ENCODE peak calls at places on chromosomes 6 and 20, in ten cellular contexts. One of them, this sample, is unnamed.

GRCh38 chr6:35469711-35470662 is 1.8 kb downstream of the RPL10A start:
- DNase-seq in SHP77: no peak
- DNase-seq in H4: no peak
- DNase-seq in T-cell: no peak
- DNase-seq in activated CD8-positive, alpha-beta memory T cell treated with anti-CD3 and anti-CD28 coated beads for 48 hours: no peak
- DNase-seq in NCI-H1105 treated with DMSO at 0.1 percent for 48 hours: peak; percentile 2
- DNase-seq in activated T-helper 1 cell treated with anti-CD3 and anti-CD28 coated beads, Interleukin-12 subunit alpha, Interleukin-12 subunit beta, Interleukin-2, Interleukin-4 antibody, amounts not matched to agents 30 ng/mL and 10 ng/mL and 1 ng/mL, durations not matched to agents 14 hours and 24 hours and 36 hours: no peak
- DNase-seq in T-helper 1 cell: no peak
- DNase-seq in adipocyte: peak; percentile 38
- DNase-seq in COR-L47: no peak
- DNase-seq in this sample: no peak

GRCh38 chr6:63527658-63528514 is 44.4 kb upstream of the LOC128125822 start:
- DNase-seq in T-cell: no peak
- DNase-seq in H4: peak; percentile 98
- DNase-seq in T-helper 1 cell: no peak
- DNase-seq in activated T-helper 1 cell treated with anti-CD3 and anti-CD28 coated beads, Interleukin-12 subunit alpha, Interleukin-12 subunit beta, Interleukin-2, Interleukin-4 antibody, amounts not matched to agents 30 ng/mL and 10 ng/mL and 1 ng/mL, durations not matched to agents 14 hours and 24 hours and 36 hours: no peak
- DNase-seq in COR-L47: no peak
- DNase-seq in adipocyte: peak; percentile 43
- DNase-seq in NCI-H1105 treated with DMSO at 0.1 percent for 48 hours: no peak
- DNase-seq in activated CD8-positive, alpha-beta memory T cell treated with anti-CD3 and anti-CD28 coated beads for 48 hours: no peak
- DNase-seq in SHP77: no peak
- DNase-seq in this sample: peak; percentile 72

GRCh38 chr6:128271527-128271926 is 248.9 kb downstream of the PTPRK start:
- DNase-seq in adipocyte: no peak
- DNase-seq in activated CD8-positive, alpha-beta memory T cell treated with anti-CD3 and anti-CD28 coated beads for 48 hours: no peak
- DNase-seq in NCI-H1105 treated with DMSO at 0.1 percent for 48 hours: no peak
- DNase-seq in activated T-helper 1 cell treated with anti-CD3 and anti-CD28 coated beads, Interleukin-12 subunit alpha, Interleukin-12 subunit beta, Interleukin-2, Interleukin-4 antibody, amounts not matched to agents 30 ng/mL and 10 ng/mL and 1 ng/mL, durations not matched to agents 14 hours and 24 hours and 36 hours: no peak
- DNase-seq in COR-L47: no peak
- DNase-seq in H4: no peak
- DNase-seq in T-helper 1 cell: no peak
- DNase-seq in T-cell: no peak
- DNase-seq in SHP77: no peak
- DNase-seq in this sample: no peak

GRCh38 chr6:165769884-165770283 is 106.8 kb upstream of the PDE10A start:
- DNase-seq in NCI-H1105 treated with DMSO at 0.1 percent for 48 hours: no peak
- DNase-seq in T-helper 1 cell: no peak
- DNase-seq in adipocyte: no peak
- DNase-seq in activated T-helper 1 cell treated with anti-CD3 and anti-CD28 coated beads, Interleukin-12 subunit alpha, Interleukin-12 subunit beta, Interleukin-2, Interleukin-4 antibody, amounts not matched to agents 30 ng/mL and 10 ng/mL and 1 ng/mL, durations not matched to agents 14 hours and 24 hours and 36 hours: no peak
- DNase-seq in H4: no peak
- DNase-seq in COR-L47: no peak
- DNase-seq in SHP77: no peak
- DNase-seq in activated CD8-positive, alpha-beta memory T cell treated with anti-CD3 and anti-CD28 coated beads for 48 hours: no peak
- DNase-seq in T-cell: no peak
- DNase-seq in this sample: no peak

GRCh38 chr6:170208171-170208601 is 82.7 kb downstream of the DLL1 start:
- DNase-seq in H4: no peak
- DNase-seq in NCI-H1105 treated with DMSO at 0.1 percent for 48 hours: no peak
- DNase-seq in COR-L47: no peak
- DNase-seq in T-cell: no peak
- DNase-seq in activated CD8-positive, alpha-beta memory T cell treated with anti-CD3 and anti-CD28 coated beads for 48 hours: no peak
- DNase-seq in SHP77: no peak
- DNase-seq in T-helper 1 cell: no peak
- DNase-seq in adipocyte: no peak
- DNase-seq in activated T-helper 1 cell treated with anti-CD3 and anti-CD28 coated beads, Interleukin-12 subunit alpha, Interleukin-12 subunit beta, Interleukin-2, Interleukin-4 antibody, amounts not matched to agents 30 ng/mL and 10 ng/mL and 1 ng/mL, durations not matched to agents 14 hours and 24 hours and 36 hours: no peak
- DNase-seq in this sample: no peak

GRCh38 chr20:4681971-4682370 is 39.7 kb upstream of the PRND start:
- DNase-seq in H4: no peak
- DNase-seq in T-helper 1 cell: no peak
- DNase-seq in COR-L47: no peak
- DNase-seq in adipocyte: peak; percentile 74
- DNase-seq in NCI-H1105 treated with DMSO at 0.1 percent for 48 hours: no peak
- DNase-seq in T-cell: no peak
- DNase-seq in activated CD8-positive, alpha-beta memory T cell treated with anti-CD3 and anti-CD28 coated beads for 48 hours: no peak
- DNase-seq in activated T-helper 1 cell treated with anti-CD3 and anti-CD28 coated beads, Interleukin-12 subunit alpha, Interleukin-12 subunit beta, Interleukin-2, Interleukin-4 antibody, amounts not matched to agents 30 ng/mL and 10 ng/mL and 1 ng/mL, durations not matched to agents 14 hours and 24 hours and 36 hours: no peak
- DNase-seq in SHP77: no peak
- DNase-seq in this sample: no peak

GRCh38 chr6:119351005-119351394 is 1.4 kb upstream of the MAN1A1 start:
- DNase-seq in NCI-H1105 treated with DMSO at 0.1 percent for 48 hours: peak; percentile 56
- DNase-seq in SHP77: peak; percentile 17
- DNase-seq in adipocyte: peak; percentile 73
- DNase-seq in COR-L47: peak; percentile 16
- DNase-seq in activated T-helper 1 cell treated with anti-CD3 and anti-CD28 coated beads, Interleukin-12 subunit alpha, Interleukin-12 subunit beta, Interleukin-2, Interleukin-4 antibody, amounts not matched to agents 30 ng/mL and 10 ng/mL and 1 ng/mL, durations not matched to agents 14 hours and 24 hours and 36 hours: no peak
- DNase-seq in T-helper 1 cell: peak; percentile 41
- DNase-seq in T-cell: no peak
- DNase-seq in H4: peak; percentile 17
- DNase-seq in activated CD8-positive, alpha-beta memory T cell treated with anti-CD3 and anti-CD28 coated beads for 48 hours: no peak
- DNase-seq in this sample: no peak

GRCh38 chr20:34008477-34008876 is 14.8 kb downstream of the RALY start:
- DNase-seq in NCI-H1105 treated with DMSO at 0.1 percent for 48 hours: no peak
- DNase-seq in activated CD8-positive, alpha-beta memory T cell treated with anti-CD3 and anti-CD28 coated beads for 48 hours: no peak
- DNase-seq in T-cell: no peak
- DNase-seq in SHP77: no peak
- DNase-seq in COR-L47: no peak
- DNase-seq in T-helper 1 cell: no peak
- DNase-seq in activated T-helper 1 cell treated with anti-CD3 and anti-CD28 coated beads, Interleukin-12 subunit alpha, Interleukin-12 subunit beta, Interleukin-2, Interleukin-4 antibody, amounts not matched to agents 30 ng/mL and 10 ng/mL and 1 ng/mL, durations not matched to agents 14 hours and 24 hours and 36 hours: no peak
- DNase-seq in adipocyte: no peak
- DNase-seq in H4: no peak
- DNase-seq in this sample: no peak

GRCh38 chr6:122153530-122153929 is 245.9 kb upstream of the HSF2 start:
- DNase-seq in activated T-helper 1 cell treated with anti-CD3 and anti-CD28 coated beads, Interleukin-12 subunit alpha, Interleukin-12 subunit beta, Interleukin-2, Interleukin-4 antibody, amounts not matched to agents 30 ng/mL and 10 ng/mL and 1 ng/mL, durations not matched to agents 14 hours and 24 hours and 36 hours: no peak
- DNase-seq in SHP77: no peak
- DNase-seq in adipocyte: no peak
- DNase-seq in COR-L47: no peak
- DNase-seq in H4: no peak
- DNase-seq in T-cell: no peak
- DNase-seq in NCI-H1105 treated with DMSO at 0.1 percent for 48 hours: no peak
- DNase-seq in activated CD8-positive, alpha-beta memory T cell treated with anti-CD3 and anti-CD28 coated beads for 48 hours: no peak
- DNase-seq in T-helper 1 cell: no peak
- DNase-seq in this sample: no peak

GRCh38 chr6:155013457-155013876 is 18.4 kb downstream of the TIAM2 start:
- DNase-seq in NCI-H1105 treated with DMSO at 0.1 percent for 48 hours: peak; percentile 90
- DNase-seq in T-cell: no peak
- DNase-seq in COR-L47: no peak
- DNase-seq in activated T-helper 1 cell treated with anti-CD3 and anti-CD28 coated beads, Interleukin-12 subunit alpha, Interleukin-12 subunit beta, Interleukin-2, Interleukin-4 antibody, amounts not matched to agents 30 ng/mL and 10 ng/mL and 1 ng/mL, durations not matched to agents 14 hours and 24 hours and 36 hours: no peak
- DNase-seq in activated CD8-positive, alpha-beta memory T cell treated with anti-CD3 and anti-CD28 coated beads for 48 hours: no peak
- DNase-seq in adipocyte: no peak
- DNase-seq in SHP77: peak; percentile 40
- DNase-seq in T-helper 1 cell: no peak
- DNase-seq in H4: no peak
- DNase-seq in this sample: peak; percentile 39

GRCh38 chr6:42618686-42619085 is 54.9 kb downstream of the UBR2 start:
- DNase-seq in T-helper 1 cell: no peak
- DNase-seq in H4: no peak
- DNase-seq in NCI-H1105 treated with DMSO at 0.1 percent for 48 hours: no peak
- DNase-seq in T-cell: no peak
- DNase-seq in COR-L47: no peak
- DNase-seq in SHP77: no peak
- DNase-seq in activated T-helper 1 cell treated with anti-CD3 and anti-CD28 coated beads, Interleukin-12 subunit alpha, Interleukin-12 subunit beta, Interleukin-2, Interleukin-4 antibody, amounts not matched to agents 30 ng/mL and 10 ng/mL and 1 ng/mL, durations not matched to agents 14 hours and 24 hours and 36 hours: no peak
- DNase-seq in activated CD8-positive, alpha-beta memory T cell treated with anti-CD3 and anti-CD28 coated beads for 48 hours: no peak
- DNase-seq in adipocyte: peak; percentile 3
- DNase-seq in this sample: no peak

GRCh38 chr6:129493396-129493902 is 216.5 kb downstream of the ARHGAP18 start:
- DNase-seq in COR-L47: no peak
- DNase-seq in adipocyte: peak; percentile 55
- DNase-seq in NCI-H1105 treated with DMSO at 0.1 percent for 48 hours: no peak
- DNase-seq in activated CD8-positive, alpha-beta memory T cell treated with anti-CD3 and anti-CD28 coated beads for 48 hours: no peak
- DNase-seq in activated T-helper 1 cell treated with anti-CD3 and anti-CD28 coated beads, Interleukin-12 subunit alpha, Interleukin-12 subunit beta, Interleukin-2, Interleukin-4 antibody, amounts not matched to agents 30 ng/mL and 10 ng/mL and 1 ng/mL, durations not matched to agents 14 hours and 24 hours and 36 hours: no peak
- DNase-seq in H4: no peak
- DNase-seq in T-helper 1 cell: no peak
- DNase-seq in T-cell: no peak
- DNase-seq in SHP77: no peak
- DNase-seq in this sample: no peak

GRCh38 chr6:1518855-1519254 is 90.9 kb upstream of the FOXC1 start:
- DNase-seq in SHP77: no peak
- DNase-seq in activated T-helper 1 cell treated with anti-CD3 and anti-CD28 coated beads, Interleukin-12 subunit alpha, Interleukin-12 subunit beta, Interleukin-2, Interleukin-4 antibody, amounts not matched to agents 30 ng/mL and 10 ng/mL and 1 ng/mL, durations not matched to agents 14 hours and 24 hours and 36 hours: no peak
- DNase-seq in NCI-H1105 treated with DMSO at 0.1 percent for 48 hours: no peak
- DNase-seq in T-cell: no peak
- DNase-seq in activated CD8-positive, alpha-beta memory T cell treated with anti-CD3 and anti-CD28 coated beads for 48 hours: no peak
- DNase-seq in COR-L47: no peak
- DNase-seq in H4: no peak
- DNase-seq in adipocyte: no peak
- DNase-seq in T-helper 1 cell: no peak
- DNase-seq in this sample: no peak

GRCh38 chr6:42459888-42460287 is 8.2 kb upstream of the TRERF1 start:
- DNase-seq in adipocyte: no peak
- DNase-seq in T-cell: no peak
- DNase-seq in T-helper 1 cell: no peak
- DNase-seq in activated T-helper 1 cell treated with anti-CD3 and anti-CD28 coated beads, Interleukin-12 subunit alpha, Interleukin-12 subunit beta, Interleukin-2, Interleukin-4 antibody, amounts not matched to agents 30 ng/mL and 10 ng/mL and 1 ng/mL, durations not matched to agents 14 hours and 24 hours and 36 hours: no peak
- DNase-seq in H4: no peak
- DNase-seq in COR-L47: no peak
- DNase-seq in SHP77: no peak
- DNase-seq in NCI-H1105 treated with DMSO at 0.1 percent for 48 hours: no peak
- DNase-seq in activated CD8-positive, alpha-beta memory T cell treated with anti-CD3 and anti-CD28 coated beads for 48 hours: no peak
- DNase-seq in this sample: no peak

GRCh38 chr6:112305795-112306194 is 41.3 kb upstream of the RFPL4B start:
- DNase-seq in activated CD8-positive, alpha-beta memory T cell treated with anti-CD3 and anti-CD28 coated beads for 48 hours: no peak
- DNase-seq in SHP77: no peak
- DNase-seq in COR-L47: no peak
- DNase-seq in T-cell: no peak
- DNase-seq in NCI-H1105 treated with DMSO at 0.1 percent for 48 hours: no peak
- DNase-seq in H4: no peak
- DNase-seq in activated T-helper 1 cell treated with anti-CD3 and anti-CD28 coated beads, Interleukin-12 subunit alpha, Interleukin-12 subunit beta, Interleukin-2, Interleukin-4 antibody, amounts not matched to agents 30 ng/mL and 10 ng/mL and 1 ng/mL, durations not matched to agents 14 hours and 24 hours and 36 hours: no peak
- DNase-seq in adipocyte: no peak
- DNase-seq in T-helper 1 cell: no peak
- DNase-seq in this sample: no peak

GRCh38 chr20:41639630-41640029 is 21.5 kb upstream of the CHD6 start:
- DNase-seq in COR-L47: no peak
- DNase-seq in T-helper 1 cell: no peak
- DNase-seq in activated T-helper 1 cell treated with anti-CD3 and anti-CD28 coated beads, Interleukin-12 subunit alpha, Interleukin-12 subunit beta, Interleukin-2, Interleukin-4 antibody, amounts not matched to agents 30 ng/mL and 10 ng/mL and 1 ng/mL, durations not matched to agents 14 hours and 24 hours and 36 hours: no peak
- DNase-seq in activated CD8-positive, alpha-beta memory T cell treated with anti-CD3 and anti-CD28 coated beads for 48 hours: no peak
- DNase-seq in NCI-H1105 treated with DMSO at 0.1 percent for 48 hours: no peak
- DNase-seq in adipocyte: no peak
- DNase-seq in H4: no peak
- DNase-seq in T-cell: no peak
- DNase-seq in SHP77: no peak
- DNase-seq in this sample: no peak

GRCh38 chr6:142301421-142302391 is at the start of gene ADGRG6:
- DNase-seq in T-helper 1 cell: peak; percentile 20
- DNase-seq in H4: no peak
- DNase-seq in T-cell: peak; percentile 7
- DNase-seq in NCI-H1105 treated with DMSO at 0.1 percent for 48 hours: peak; percentile 35
- DNase-seq in COR-L47: peak; percentile 1
- DNase-seq in adipocyte: peak; percentile 56
- DNase-seq in activated CD8-positive, alpha-beta memory T cell treated with anti-CD3 and anti-CD28 coated beads for 48 hours: peak; percentile 13
- DNase-seq in activated T-helper 1 cell treated with anti-CD3 and anti-CD28 coated beads, Interleukin-12 subunit alpha, Interleukin-12 subunit beta, Interleukin-2, Interleukin-4 antibody, amounts not matched to agents 30 ng/mL and 10 ng/mL and 1 ng/mL, durations not matched to agents 14 hours and 24 hours and 36 hours: no peak
- DNase-seq in SHP77: no peak
- DNase-seq in this sample: peak; percentile 44

GRCh38 chr6:27333642-27334040 is 21.6 kb upstream of the POM121L2 start:
- DNase-seq in H4: no peak
- DNase-seq in activated CD8-positive, alpha-beta memory T cell treated with anti-CD3 and anti-CD28 coated beads for 48 hours: no peak
- DNase-seq in SHP77: no peak
- DNase-seq in T-cell: no peak
- DNase-seq in T-helper 1 cell: no peak
- DNase-seq in NCI-H1105 treated with DMSO at 0.1 percent for 48 hours: no peak
- DNase-seq in COR-L47: no peak
- DNase-seq in adipocyte: no peak
- DNase-seq in activated T-helper 1 cell treated with anti-CD3 and anti-CD28 coated beads, Interleukin-12 subunit alpha, Interleukin-12 subunit beta, Interleukin-2, Interleukin-4 antibody, amounts not matched to agents 30 ng/mL and 10 ng/mL and 1 ng/mL, durations not matched to agents 14 hours and 24 hours and 36 hours: no peak
- DNase-seq in this sample: no peak

GRCh38 chr6:33894438-33894837 is 90.6 kb upstream of the MLN start:
- DNase-seq in T-cell: no peak
- DNase-seq in H4: no peak
- DNase-seq in COR-L47: no peak
- DNase-seq in SHP77: no peak
- DNase-seq in activated T-helper 1 cell treated with anti-CD3 and anti-CD28 coated beads, Interleukin-12 subunit alpha, Interleukin-12 subunit beta, Interleukin-2, Interleukin-4 antibody, amounts not matched to agents 30 ng/mL and 10 ng/mL and 1 ng/mL, durations not matched to agents 14 hours and 24 hours and 36 hours: no peak
- DNase-seq in activated CD8-positive, alpha-beta memory T cell treated with anti-CD3 and anti-CD28 coated beads for 48 hours: no peak
- DNase-seq in T-helper 1 cell: no peak
- DNase-seq in NCI-H1105 treated with DMSO at 0.1 percent for 48 hours: no peak
- DNase-seq in adipocyte: peak; percentile 62
- DNase-seq in this sample: no peak

GRCh38 chr6:11062715-11063114 is 18.6 kb upstream of the ELOVL2 start:
- DNase-seq in activated T-helper 1 cell treated with anti-CD3 and anti-CD28 coated beads, Interleukin-12 subunit alpha, Interleukin-12 subunit beta, Interleukin-2, Interleukin-4 antibody, amounts not matched to agents 30 ng/mL and 10 ng/mL and 1 ng/mL, durations not matched to agents 14 hours and 24 hours and 36 hours: no peak
- DNase-seq in NCI-H1105 treated with DMSO at 0.1 percent for 48 hours: no peak
- DNase-seq in activated CD8-positive, alpha-beta memory T cell treated with anti-CD3 and anti-CD28 coated beads for 48 hours: no peak
- DNase-seq in adipocyte: no peak
- DNase-seq in T-helper 1 cell: no peak
- DNase-seq in COR-L47: no peak
- DNase-seq in SHP77: no peak
- DNase-seq in H4: no peak
- DNase-seq in T-cell: no peak
- DNase-seq in this sample: no peak

GRCh38 chr6:108690326-108691000 is 129.7 kb downstream of the FOXO3 start:
- DNase-seq in SHP77: no peak
- DNase-seq in T-cell: no peak
- DNase-seq in adipocyte: no peak
- DNase-seq in H4: no peak
- DNase-seq in activated CD8-positive, alpha-beta memory T cell treated with anti-CD3 and anti-CD28 coated beads for 48 hours: no peak
- DNase-seq in activated T-helper 1 cell treated with anti-CD3 and anti-CD28 coated beads, Interleukin-12 subunit alpha, Interleukin-12 subunit beta, Interleukin-2, Interleukin-4 antibody, amounts not matched to agents 30 ng/mL and 10 ng/mL and 1 ng/mL, durations not matched to agents 14 hours and 24 hours and 36 hours: no peak
- DNase-seq in COR-L47: no peak
- DNase-seq in T-helper 1 cell: no peak
- DNase-seq in NCI-H1105 treated with DMSO at 0.1 percent for 48 hours: no peak
- DNase-seq in this sample: no peak

GRCh38 chr6:132937466-132937906 is 123.1 kb downstream of the RPS12 start:
- DNase-seq in H4: peak; percentile 25
- DNase-seq in adipocyte: peak; percentile 65
- DNase-seq in NCI-H1105 treated with DMSO at 0.1 percent for 48 hours: peak; percentile 54
- DNase-seq in COR-L47: peak; percentile 57
- DNase-seq in activated T-helper 1 cell treated with anti-CD3 and anti-CD28 coated beads, Interleukin-12 subunit alpha, Interleukin-12 subunit beta, Interleukin-2, Interleukin-4 antibody, amounts not matched to agents 30 ng/mL and 10 ng/mL and 1 ng/mL, durations not matched to agents 14 hours and 24 hours and 36 hours: peak; percentile 6
- DNase-seq in T-helper 1 cell: peak; percentile 6
- DNase-seq in SHP77: peak; percentile 57
- DNase-seq in T-cell: no peak
- DNase-seq in activated CD8-positive, alpha-beta memory T cell treated with anti-CD3 and anti-CD28 coated beads for 48 hours: no peak
- DNase-seq in this sample: peak; percentile 66

GRCh38 chr6:149964243-149965190 is 774 bp downstream of the ULBP1 start:
- DNase-seq in activated T-helper 1 cell treated with anti-CD3 and anti-CD28 coated beads, Interleukin-12 subunit alpha, Interleukin-12 subunit beta, Interleukin-2, Interleukin-4 antibody, amounts not matched to agents 30 ng/mL and 10 ng/mL and 1 ng/mL, durations not matched to agents 14 hours and 24 hours and 36 hours: peak; percentile 9
- DNase-seq in adipocyte: peak; percentile 34
- DNase-seq in COR-L47: no peak
- DNase-seq in T-cell: no peak
- DNase-seq in SHP77: no peak
- DNase-seq in activated CD8-positive, alpha-beta memory T cell treated with anti-CD3 and anti-CD28 coated beads for 48 hours: no peak
- DNase-seq in H4: no peak
- DNase-seq in NCI-H1105 treated with DMSO at 0.1 percent for 48 hours: peak; percentile 34
- DNase-seq in T-helper 1 cell: peak; percentile 38
- DNase-seq in this sample: no peak

GRCh38 chr6:107488875-107489635 is 862 bp upstream of the SOBP start:
- DNase-seq in T-cell: no peak
- DNase-seq in COR-L47: peak; percentile 19
- DNase-seq in adipocyte: peak; percentile 49
- DNase-seq in activated T-helper 1 cell treated with anti-CD3 and anti-CD28 coated beads, Interleukin-12 subunit alpha, Interleukin-12 subunit beta, Interleukin-2, Interleukin-4 antibody, amounts not matched to agents 30 ng/mL and 10 ng/mL and 1 ng/mL, durations not matched to agents 14 hours and 24 hours and 36 hours: peak; percentile 2
- DNase-seq in H4: no peak
- DNase-seq in SHP77: peak; percentile 49
- DNase-seq in activated CD8-positive, alpha-beta memory T cell treated with anti-CD3 and anti-CD28 coated beads for 48 hours: no peak
- DNase-seq in T-helper 1 cell: no peak
- DNase-seq in NCI-H1105 treated with DMSO at 0.1 percent for 48 hours: peak; percentile 65
- DNase-seq in this sample: peak; percentile 76

GRCh38 chr20:59434950-59435349 is 134.5 kb downstream of the EDN3 start:
- DNase-seq in activated CD8-positive, alpha-beta memory T cell treated with anti-CD3 and anti-CD28 coated beads for 48 hours: no peak
- DNase-seq in COR-L47: peak; percentile 32
- DNase-seq in T-cell: no peak
- DNase-seq in T-helper 1 cell: no peak
- DNase-seq in activated T-helper 1 cell treated with anti-CD3 and anti-CD28 coated beads, Interleukin-12 subunit alpha, Interleukin-12 subunit beta, Interleukin-2, Interleukin-4 antibody, amounts not matched to agents 30 ng/mL and 10 ng/mL and 1 ng/mL, durations not matched to agents 14 hours and 24 hours and 36 hours: no peak
- DNase-seq in adipocyte: no peak
- DNase-seq in NCI-H1105 treated with DMSO at 0.1 percent for 48 hours: peak; percentile 79
- DNase-seq in SHP77: no peak
- DNase-seq in H4: no peak
- DNase-seq in this sample: no peak

GRCh38 chr20:57695012-57695411 is 14.8 kb downstream of the PMEPA1 start:
- DNase-seq in COR-L47: no peak
- DNase-seq in activated T-helper 1 cell treated with anti-CD3 and anti-CD28 coated beads, Interleukin-12 subunit alpha, Interleukin-12 subunit beta, Interleukin-2, Interleukin-4 antibody, amounts not matched to agents 30 ng/mL and 10 ng/mL and 1 ng/mL, durations not matched to agents 14 hours and 24 hours and 36 hours: no peak
- DNase-seq in H4: no peak
- DNase-seq in activated CD8-positive, alpha-beta memory T cell treated with anti-CD3 and anti-CD28 coated beads for 48 hours: no peak
- DNase-seq in adipocyte: no peak
- DNase-seq in NCI-H1105 treated with DMSO at 0.1 percent for 48 hours: no peak
- DNase-seq in T-helper 1 cell: no peak
- DNase-seq in T-cell: no peak
- DNase-seq in SHP77: no peak
- DNase-seq in this sample: no peak

GRCh38 chr20:35893942-35894341 is 60.4 kb downstream of the SCAND1 start:
- DNase-seq in H4: no peak
- DNase-seq in activated T-helper 1 cell treated with anti-CD3 and anti-CD28 coated beads, Interleukin-12 subunit alpha, Interleukin-12 subunit beta, Interleukin-2, Interleukin-4 antibody, amounts not matched to agents 30 ng/mL and 10 ng/mL and 1 ng/mL, durations not matched to agents 14 hours and 24 hours and 36 hours: no peak
- DNase-seq in T-cell: no peak
- DNase-seq in activated CD8-positive, alpha-beta memory T cell treated with anti-CD3 and anti-CD28 coated beads for 48 hours: no peak
- DNase-seq in COR-L47: no peak
- DNase-seq in SHP77: no peak
- DNase-seq in adipocyte: no peak
- DNase-seq in T-helper 1 cell: peak; percentile 66
- DNase-seq in NCI-H1105 treated with DMSO at 0.1 percent for 48 hours: no peak
- DNase-seq in this sample: no peak

GRCh38 chr6:159044899-159045727 is at the start of gene TAGAP:
- DNase-seq in activated T-helper 1 cell treated with anti-CD3 and anti-CD28 coated beads, Interleukin-12 subunit alpha, Interleukin-12 subunit beta, Interleukin-2, Interleukin-4 antibody, amounts not matched to agents 30 ng/mL and 10 ng/mL and 1 ng/mL, durations not matched to agents 14 hours and 24 hours and 36 hours: peak; percentile 83
- DNase-seq in adipocyte: peak; percentile 42
- DNase-seq in activated CD8-positive, alpha-beta memory T cell treated with anti-CD3 and anti-CD28 coated beads for 48 hours: peak; percentile 54
- DNase-seq in T-cell: peak; percentile 79
- DNase-seq in COR-L47: no peak
- DNase-seq in T-helper 1 cell: peak; percentile 89
- DNase-seq in H4: no peak
- DNase-seq in SHP77: no peak
- DNase-seq in NCI-H1105 treated with DMSO at 0.1 percent for 48 hours: no peak
- DNase-seq in this sample: peak; percentile 60